ENCODE peak calls at places on chromosomes 12 and 14, in nine cellular contexts. H, P, A, X, R, K, V, U and I are unnamed samples.

GRCh38 chr14:67187826-67188225 is 1.4 kb upstream of the GARIN2 start:
- DNase-seq in A (no peak), V (no peak), P (no peak), U (no peak), H (no peak), X (peak), R (peak), K (peak), I (no peak)

GRCh38 chr12:116892318-116892717 is 11.1 kb upstream of the HRK start:
- DNase-seq in H (no peak), P (no peak), U (no peak), X (no peak), K (no peak), A (no peak), V (no peak), R (no peak), I (no peak)

GRCh38 chr14:105061428-105062047 is 3.7 kb downstream of the GPR132 start:
- DNase-seq in R (peak), X (no peak), H (no peak), V (no peak), P (peak), U (peak), A (peak), K (no peak), I (no peak)

GRCh38 chr14:60964901-60965300 is 16.0 kb downstream of the TRMT5 start:
- DNase-seq in U (no peak), K (peak), X (no peak), V (no peak), A (no peak), R (no peak), H (no peak), P (no peak), I (no peak)

GRCh38 chr12:62738105-62738504 is 196.8 kb downstream of the PPM1H start:
- DNase-seq in V (no peak), U (no peak), A (no peak), X (no peak), H (no peak), P (no peak), K (no peak), R (no peak), I (no peak)

GRCh38 chr14:42855159-42855558 is 1248.5 kb downstream of the LRFN5 start:
- DNase-seq in X (peak), V (no peak), P (no peak), K (peak), U (no peak), H (no peak), A (no peak), R (no peak), I (no peak)

GRCh38 chr14:85475113-85475512 is 54.8 kb upstream of the FLRT2 start:
- DNase-seq in P (no peak), X (peak), R (no peak), V (no peak), H (no peak), K (no peak), U (no peak), A (peak), I (no peak)

GRCh38 chr14:68630081-68630571 is 162.7 kb downstream of the ZFP36L1 start:
- DNase-seq in A (no peak), H (no peak), X (no peak), V (no peak), P (no peak), U (no peak), R (no peak), K (no peak), I (no peak)

GRCh38 chr12:131129839-131130238 is 176.1 kb downstream of the ADGRD1 start:
- DNase-seq in R (no peak), X (no peak), K (no peak), V (peak), H (no peak), U (no peak), A (no peak), P (no peak), I (no peak)

GRCh38 chr12:86173044-86173443 is 83.1 kb downstream of the MGAT4C start:
- DNase-seq in A (no peak), P (no peak), H (no peak), V (no peak), R (no peak), K (no peak), X (no peak), U (no peak), I (no peak)

GRCh38 chr12:106171117-106171750 is 32.5 kb upstream of the NUAK1 start:
- DNase-seq in P (no peak), A (no peak), U (no peak), V (no peak), K (no peak), H (no peak), X (no peak), R (no peak), I (no peak)

GRCh38 chr12:45585522-45586230 is 143.8 kb upstream of the ARID2 start:
- DNase-seq in X (no peak), V (no peak), A (no peak), U (no peak), P (no peak), R (no peak), H (no peak), K (no peak), I (no peak)

GRCh38 chr12:570949-571794 is 92.1 kb downstream of the NINJ2 start:
- DNase-seq in V (no peak), P (no peak), K (no peak), X (peak), U (no peak), A (peak), R (peak), H (peak), I (no peak)

GRCh38 chr12:107325075-107325474 is 231.7 kb upstream of the CRY1 start:
- DNase-seq in P (no peak), R (no peak), V (no peak), K (no peak), U (no peak), X (no peak), H (no peak), A (no peak), I (no peak)

GRCh38 chr14:72215080-72215479 is 282.9 kb downstream of the RGS6 start:
- DNase-seq in P (no peak), V (no peak), U (no peak), A (no peak), K (no peak), R (no peak), H (no peak), X (no peak), I (no peak)

GRCh38 chr14:50396636-50397460 is at the start of gene CDKL1:
- DNase-seq in H (peak), V (peak), R (peak), K (peak), A (peak), U (peak), P (peak), X (peak), I (peak)

GRCh38 chr14:51539571-51540037 is 112.1 kb upstream of the FRMD6 start:
- DNase-seq in U (no peak), A (no peak), P (no peak), H (no peak), X (peak), V (no peak), R (no peak), K (peak), I (no peak)

GRCh38 chr12:11723993-11724392 is 74.5 kb downstream of the ETV6 start:
- DNase-seq in A (no peak), R (peak), H (no peak), V (no peak), U (no peak), X (no peak), P (no peak), K (no peak), I (no peak)

GRCh38 chr14:60090864-60091519 is 731 bp upstream of the PCNX4 start:
- DNase-seq in V (no peak), A (peak), R (peak), H (no peak), X (peak), P (peak), K (peak), U (peak), I (peak)

GRCh38 chr12:12560587-12561304 is 1.9 kb downstream of the DUSP16 start:
- DNase-seq in V (no peak), K (peak), P (peak), R (peak), X (peak), H (no peak), U (peak), A (peak), I (peak)

GRCh38 chr12:108881953-108882352 is 2.1 kb downstream of the DAO start:
- DNase-seq in A (no peak), K (no peak), P (no peak), U (no peak), V (no peak), X (no peak), R (no peak), H (no peak), I (no peak)

GRCh38 chr12:121974026-121974985 is 47.4 kb upstream of the BCL7A start:
- DNase-seq in A (no peak), U (no peak), V (no peak), X (no peak), R (no peak), K (no peak), P (no peak), H (no peak), I (no peak)

GRCh38 chr14:54132485-54132884 is 175.9 kb upstream of the BMP4 start:
- DNase-seq in X (no peak), P (no peak), A (no peak), H (no peak), R (no peak), U (no peak), K (no peak), V (no peak), I (no peak)

GRCh38 chr12:108438687-108439086 is 76.4 kb upstream of the FICD start:
- DNase-seq in A (no peak), U (no peak), X (no peak), K (no peak), V (no peak), H (no peak), R (no peak), P (no peak), I (no peak)

GRCh38 chr14:68780358-68781160 is 12.3 kb downstream of the ZFP36L1 start:
- DNase-seq in H (no peak), U (no peak), A (peak), P (peak), R (peak), K (peak), V (peak), X (peak), I (no peak)

GRCh38 chr12:53560912-53561589 is 53.8 kb upstream of the NPFF start:
- DNase-seq in R (no peak), K (no peak), X (no peak), H (no peak), A (no peak), P (no peak), V (no peak), U (no peak), I (no peak)

GRCh38 chr14:37544407-37544806 is 50.6 kb downstream of the FOXA1 start:
- DNase-seq in X (no peak), R (no peak), A (no peak), U (no peak), P (no peak), V (no peak), H (no peak), K (no peak), I (no peak)